ENCODE peak calls at places on chromosome 19, in six cellular contexts. U, O, B, G, X and K are unnamed samples.

GRCh38 chr19:45655073-45655472 is 12.9 kb upstream of the GIPR start:
- DNase-seq in U (no peak), O (no peak), B (no peak), G (no peak), X (no peak), K (no peak)

GRCh38 chr19:36027696-36028095 is 5.0 kb downstream of the CLIP3 start:
- DNase-seq in U (no peak), O (no peak), B (no peak), G (no peak), X (no peak), K (no peak)

GRCh38 chr19:51157265-51157664 is 15.2 kb downstream of the SIGLEC7 start:
- DNase-seq in U (no peak), O (no peak), B (no peak), G (no peak), X (no peak), K (no peak)

GRCh38 chr19:39074205-39074692 is 9.9 kb upstream of the ACP7 start:
- DNase-seq in U (no peak), O (no peak), B (peak; percentile 61), G (no peak), X (no peak), K (no peak)

GRCh38 chr19:5934779-5935472 is 20.9 kb downstream of the CAPS start:
- DNase-seq in U (no peak), O (peak; percentile 41), B (no peak), G (no peak), X (no peak), K (no peak)

GRCh38 chr19:3338541-3339181 is 27.7 kb upstream of the NFIC start:
- DNase-seq in U (no peak), O (no peak), B (no peak), G (no peak), X (peak; percentile 48), K (no peak)

GRCh38 chr19:13692096-13692495 is 72.2 kb upstream of the MRI1 start:
- DNase-seq in U (no peak), O (no peak), B (no peak), G (no peak), X (no peak), K (peak; percentile 86)

GRCh38 chr19:8361921-8362793 is 1.8 kb upstream of the ANGPTL4 start:
- DNase-seq in U (no peak), O (peak; percentile 80), B (peak; percentile 97), G (no peak), X (peak; percentile 92), K (peak; percentile 94)

GRCh38 chr19:57712222-57712621 is 3.2 kb upstream of the ZNF154 start:
- DNase-seq in U (no peak), O (no peak), B (no peak), G (no peak), X (no peak), K (no peak)

GRCh38 chr19:5093297-5093858 is 124.5 kb downstream of the KDM4B start:
- DNase-seq in U (no peak), O (no peak), B (no peak), G (no peak), X (no peak), K (no peak)

GRCh38 chr19:14479985-14480694 is 5.0 kb upstream of the PTGER1 start:
- DNase-seq in U (peak; percentile 58), O (no peak), B (peak; percentile 63), G (peak; percentile 89), X (no peak), K (no peak)

GRCh38 chr19:16764793-16765433 is 45.3 kb downstream of the NWD1 start:
- DNase-seq in U (no peak), O (no peak), B (no peak), G (no peak), X (no peak), K (no peak)

GRCh38 chr19:719081-719512 is 10.4 kb downstream of the PALM start:
- DNase-seq in U (no peak), O (no peak), B (no peak), G (peak; percentile 43), X (no peak), K (no peak)

GRCh38 chr19:6062274-6062673 is 48.0 kb downstream of the RFX2 start:
- DNase-seq in U (no peak), O (no peak), B (no peak), G (no peak), X (no peak), K (no peak)

GRCh38 chr19:55062735-55063491 is at the start of gene RDH13:
- DNase-seq in U (peak; percentile 100), O (peak; percentile 82), B (peak; percentile 99), G (peak; percentile 99), X (peak; percentile 100), K (peak; percentile 100)

GRCh38 chr19:46618670-46619231 is 6.1 kb downstream of the PTGIR start:
- DNase-seq in U (no peak), O (no peak), B (no peak), G (no peak), X (no peak), K (no peak)

GRCh38 chr19:14112809-14113385 is 4.7 kb downstream of the PRKACA start:
- DNase-seq in U (no peak), O (no peak), B (no peak), G (peak; percentile 57), X (no peak), K (no peak)

GRCh38 chr19:47344425-47344824 is 4.7 kb upstream of the DHX34 start:
- DNase-seq in U (no peak), O (no peak), B (no peak), G (no peak), X (no peak), K (no peak)

GRCh38 chr19:48370955-48371354 is 6.8 kb downstream of the SYNGR4 start:
- DNase-seq in U (no peak), O (no peak), B (no peak), G (no peak), X (no peak), K (no peak)

GRCh38 chr19:51119675-51120074 is 5.0 kb upstream of the SIGLEC9 start:
- DNase-seq in U (no peak), O (no peak), B (no peak), G (no peak), X (no peak), K (no peak)